ENCODE peak calls at places on chromosomes 3 and 15, in seven cellular contexts. T is IMR-90, K is transverse colon, P is adrenal gland, F is sigmoid colon, X is endothelial cell of umbilical vein, L is ovary. D is an unnamed sample. For H3K36me3, the result is how much of the 10 kb centered on the place peaks cover.

GRCh38 chr3:139540686-139541085 is 1.1 kb upstream of the RBP1 start:
- DNase-seq in T (no peak), L (no peak), P (no peak), F (no peak), X (no peak), K (no peak), D (no peak)

GRCh38 chr3:169634618-169635236 is 28.8 kb downstream of the MECOM start:
- DNase-seq in X (no peak), K (peak), F (no peak), T (no peak), P (no peak), L (no peak), D (peak)

GRCh38 chr15:84826369-84826823 is 9.2 kb downstream of the ALPK3 start:
- DNase-seq in X (no peak), K (peak), T (no peak), L (peak), P (no peak), F (no peak), D (peak)

GRCh38 chr3:131020122-131020693 is 6.4 kb downstream of the ASTE1 start:
- DNase-seq in L (no peak), T (no peak), X (no peak), K (no peak), P (no peak), F (no peak), D (no peak)

GRCh38 chr3:72891053-72891855 is 3.4 kb downstream of the GXYLT2 start:
- DNase-seq in K (peak), T (peak), P (peak), X (no peak), L (peak), F (peak), D (peak)

GRCh38 chr15:41928637-41929620 is 35.1 kb upstream of the SPTBN5 start:
- DNase-seq in T (no peak), X (no peak), P (peak), L (no peak), K (no peak), F (no peak), D (peak)

GRCh38 chr15:77144492-77145070 is 73.7 kb upstream of the TSPAN3 start:
- DNase-seq in T (peak), P (no peak), L (no peak), X (no peak), K (no peak), F (no peak), D (no peak)

GRCh38 chr3:155420869-155421486 is 127.5 kb upstream of the STRIT1 start:
- DNase-seq in X (no peak), L (no peak), K (no peak), T (no peak), F (no peak), P (no peak), D (no peak)

GRCh38 chr3:81218023-81218422 is 543.4 kb downstream of the GBE1 start:
- DNase-seq in X (peak), T (no peak), F (no peak), L (no peak), K (no peak), P (peak), D (no peak)

GRCh38 chr3:151890721-151891141 is 17.3 kb downstream of the SUCNR1 start:
- DNase-seq in P (no peak), T (no peak), K (no peak), F (no peak), L (no peak), X (no peak), D (no peak)

GRCh38 chr3:62445267-62445666 is 71.9 kb upstream of the FEZF2 start:
- DNase-seq in T (peak), X (peak), P (no peak), L (no peak), K (no peak), F (no peak), D (no peak)

GRCh38 chr3:50392101-50392715 is 32.9 kb upstream of the TMEM115 start:
- DNase-seq in T (no peak), P (no peak), F (no peak), L (no peak), X (no peak), K (no peak), D (peak)

GRCh38 chr15:50181983-50182232 is at the start of gene SLC27A2:
- DNase-seq in L (no peak), K (peak), X (no peak), T (peak), P (no peak), F (no peak), D (peak)

GRCh38 chr3:114128231-114128630 is 50.6 kb downstream of the DRD3 start:
- DNase-seq in T (peak), K (no peak), X (peak), P (no peak), L (no peak), F (no peak), D (no peak)

GRCh38 chr3:55065331-55065730 is 137.5 kb upstream of the LRTM1 start:
- DNase-seq in K (no peak), X (no peak), F (no peak), L (no peak), P (no peak), T (no peak), D (no peak)

GRCh38 chr3:6825527-6825926 is 35.4 kb upstream of the GRM7 start:
- DNase-seq in K (no peak), P (no peak), L (no peak), F (no peak), T (no peak), X (no peak), D (no peak)

GRCh38 chr15:100929641-100930042 is 10.5 kb downstream of the LRRK1 start:
- DNase-seq in T (no peak), K (no peak), L (no peak), P (no peak), X (no peak), F (no peak), D (no peak)

GRCh38 chr3:99808163-99808794 is 9.4 kb upstream of the CMSS1 start:
- DNase-seq in T (peak), L (no peak), F (no peak), P (peak), X (peak), K (peak), D (no peak)

GRCh38 chr3:136577791-136578190 is 174.4 kb downstream of the STAG1 start:
- DNase-seq in F (no peak), T (no peak), L (no peak), P (no peak), X (no peak), K (no peak), D (no peak)

GRCh38 chr15:101068523-101068960 is 149.4 kb downstream of the LRRK1 start:
- DNase-seq in L (no peak), F (no peak), K (no peak), T (peak), X (no peak), P (no peak), D (peak)

GRCh38 chr15:75369897-75370581 is 1.6 kb upstream of the MAN2C1 start:
- DNase-seq in P (no peak), F (no peak), T (no peak), L (no peak), X (no peak), K (no peak), D (no peak)

GRCh38 chr3:191528589-191528988 is 67.6 kb downstream of the PYDC2 start:
- DNase-seq in K (no peak), X (no peak), L (no peak), P (no peak), T (no peak), F (no peak), D (no peak)

GRCh38 chr3:66858656-66859381 is 139.3 kb upstream of the KBTBD8 start:
- DNase-seq in T (no peak), X (no peak), L (no peak), P (no peak), K (no peak), F (no peak), D (no peak)

GRCh38 chr3:109803274-109803673 is 465.9 kb upstream of the DPPA4 start:
- DNase-seq in X (no peak), P (no peak), L (no peak), F (no peak), T (no peak), K (no peak), D (no peak)

GRCh38 chr3:78140866-78141658 is 1101.2 kb downstream of the ROBO2 start:
- DNase-seq in K (no peak), X (peak), T (peak), F (no peak), P (no peak), L (no peak), D (no peak)

GRCh38 chr15:100806157-100806556 is 73.5 kb upstream of the ALDH1A3 start:
- DNase-seq in X (no peak), P (no peak), T (no peak), F (no peak), K (no peak), L (no peak), D (no peak)

GRCh38 chr3:144743325-144743724 is 771.7 kb downstream of the DIPK2A start:
- DNase-seq in X (no peak), P (no peak), L (no peak), K (no peak), F (no peak), T (no peak), D (no peak)

GRCh38 chr15:73746288-73746687 is 6.9 kb downstream of the INSYN1 start:
- DNase-seq in X (no peak), L (no peak), P (no peak), K (no peak), T (no peak), F (no peak), D (no peak)

GRCh38 chr3:189502676-189503257 is 128.4 kb upstream of the TP63 start:
- DNase-seq in K (no peak), T (no peak), F (no peak), L (no peak), X (no peak), P (no peak), D (no peak)

GRCh38 chr15:36029606-36030005 is 483.6 kb upstream of the DPH6 start:
- DNase-seq in L (no peak), T (peak), F (no peak), P (no peak), K (no peak), X (no peak), D (no peak)

GRCh38 chr3:62186967-62187366 is 186.4 kb downstream of the FEZF2 start:
- DNase-seq in X (peak), F (no peak), K (no peak), L (peak), T (peak), P (peak), D (no peak)

GRCh38 chr3:65778966-65779365 is 259.8 kb downstream of the MAGI1 start:
- DNase-seq in K (no peak), L (no peak), F (no peak), T (peak), X (no peak), P (no peak), D (no peak)

DNA sequence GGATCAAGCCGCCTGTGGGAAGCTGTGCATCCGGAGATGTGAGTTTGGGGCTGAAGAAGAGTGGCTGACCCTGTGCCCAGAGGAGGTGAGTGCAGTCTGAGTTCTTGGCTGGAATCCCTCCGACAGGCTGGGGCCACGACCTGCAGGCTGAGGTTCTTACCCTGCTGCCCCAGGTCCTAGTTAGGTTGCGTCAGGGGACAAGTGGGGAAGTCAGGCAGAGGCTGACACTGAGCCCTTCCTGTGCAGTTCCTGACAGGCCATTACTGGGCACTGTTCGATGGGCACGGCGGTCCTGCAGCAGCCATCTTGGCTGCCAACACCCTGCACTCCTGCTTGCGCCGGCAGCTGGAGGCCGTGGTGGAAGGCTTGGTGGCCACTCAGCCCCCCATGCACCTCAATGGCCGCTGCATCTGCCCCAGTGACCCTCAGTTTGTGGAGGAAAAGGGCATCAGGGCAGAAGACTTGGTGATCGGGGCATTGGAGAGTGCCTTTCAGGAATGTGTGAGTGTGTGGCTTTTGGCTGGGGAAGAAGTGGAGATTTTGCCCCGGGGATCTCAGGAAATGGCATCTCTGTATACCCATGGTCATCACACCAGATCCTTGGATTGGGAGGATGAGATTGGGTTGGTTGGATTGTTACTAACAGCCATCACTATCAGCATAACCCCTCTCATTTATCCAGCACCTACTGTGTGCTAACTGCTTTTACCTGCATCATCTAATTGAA is 1.3 kb downstream of the PPM1M start:
- DNase-seq in K (no peak), T (no peak), X (no peak), F (no peak), P (peak), L (no peak), D (peak)
- TF ChIP-seq POLR2A in K (no peak), T (no peak), X (no peak), F (no peak), P (no peak), L (no peak), D (no peak)

GRCh38 chr3:197611255-197611654 is 55.5 kb upstream of the BDH1 start:
- DNase-seq in P (no peak), L (no peak), F (no peak), K (no peak), X (no peak), T (no peak), D (no peak)
- H3K36me3 ChIP-seq in P (half or more), L (under half), F (half or more), K (half or more), X (under half), T (under half), D (under half)

GRCh38 chr3:53255775-53256703 is at the start of gene TKT:
- DNase-seq in T (peak), X (peak), F (peak), K (peak), L (peak), P (peak), D (peak)
- TF ChIP-seq POLR2A in T (peak), X (peak), F (peak), K (peak), L (peak), P (peak), D (no peak)

DNA sequence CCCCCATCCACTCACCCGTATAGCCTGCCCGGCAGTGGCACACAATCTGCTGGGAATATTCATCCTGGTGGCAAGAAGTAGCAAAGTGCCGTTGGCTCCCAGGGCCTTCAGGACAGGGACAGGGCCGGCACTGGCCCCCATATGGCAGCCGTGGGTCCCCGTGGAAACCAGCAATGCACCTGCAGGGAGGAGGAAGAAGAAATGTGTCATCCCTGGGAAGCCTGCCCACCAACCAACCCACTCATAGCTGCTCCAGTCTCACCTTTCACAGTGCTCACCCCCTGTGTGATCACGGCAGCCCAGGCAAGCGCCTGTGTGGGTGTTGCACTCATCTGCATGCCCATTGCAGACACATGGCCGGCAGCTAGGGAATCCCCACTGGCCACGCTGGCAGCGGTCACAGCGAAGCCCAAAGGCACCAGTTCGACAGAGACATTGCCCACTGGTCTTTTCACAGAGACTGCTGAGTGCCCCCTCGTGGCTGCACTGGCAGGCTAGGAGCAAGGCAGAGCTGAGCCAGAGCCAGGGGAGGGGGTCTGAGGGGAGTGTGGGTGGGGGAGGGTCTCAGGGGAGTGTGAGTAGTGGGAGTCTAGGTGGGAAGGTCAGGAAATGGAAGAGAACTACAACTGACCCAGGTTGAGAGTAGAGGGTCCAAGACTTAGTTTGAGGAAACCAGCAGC is 4.5 kb upstream of the USP19 start:
- DNase-seq in T (peak), K (no peak), P (no peak), L (no peak), F (no peak), X (no peak), D (peak)
- H3K36me3 ChIP-seq in T (half or more), K (under half), P (half or more), L (under half), F (half or more), X (half or more), D (half or more)

DNA sequence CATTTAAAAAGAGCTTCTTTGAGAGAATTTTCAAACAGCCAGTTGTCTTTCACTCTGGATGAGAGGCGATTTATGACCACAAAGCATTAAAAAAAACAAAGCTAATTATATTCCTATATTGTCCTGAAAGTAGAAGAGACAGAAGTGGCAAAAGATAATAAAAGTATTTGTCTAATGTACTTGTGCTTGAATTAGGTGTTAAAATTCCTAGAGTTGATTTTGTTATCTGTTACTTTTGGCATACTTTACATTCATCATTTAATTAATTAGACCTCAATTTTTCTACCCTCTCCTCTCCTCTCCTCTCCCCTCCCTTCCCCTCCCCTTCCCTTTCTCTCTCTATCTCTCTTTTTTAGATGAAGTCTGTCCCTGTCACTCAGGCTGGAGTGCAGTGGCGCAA is 635.1 kb upstream of the ZNF385D start:
- DNase-seq in P (no peak), K (no peak), T (no peak), X (no peak), L (no peak), F (no peak), D (no peak)
- TF ChIP-seq POLR2A in P (no peak), K (no peak), T (no peak), X (no peak), L (no peak), F (no peak), D (no peak)

GRCh38 chr15:52214553-52214952 is 23.4 kb upstream of the GNB5 start:
- DNase-seq in X (no peak), P (no peak), T (no peak), L (no peak), F (no peak), K (no peak), D (no peak)
- H3K36me3 ChIP-seq in X (under half), P (under half), T (under half), L (under half), F (under half), K (under half), D (under half)

GRCh38 chr15:34233614-34234013 is 8.8 kb downstream of the EMC4 start:
- DNase-seq in K (no peak), T (no peak), L (no peak), X (no peak), F (no peak), P (no peak), D (no peak)
- TF ChIP-seq POLR2A in K (no peak), T (no peak), L (no peak), X (no peak), F (no peak), P (no peak), D (no peak)

DNA sequence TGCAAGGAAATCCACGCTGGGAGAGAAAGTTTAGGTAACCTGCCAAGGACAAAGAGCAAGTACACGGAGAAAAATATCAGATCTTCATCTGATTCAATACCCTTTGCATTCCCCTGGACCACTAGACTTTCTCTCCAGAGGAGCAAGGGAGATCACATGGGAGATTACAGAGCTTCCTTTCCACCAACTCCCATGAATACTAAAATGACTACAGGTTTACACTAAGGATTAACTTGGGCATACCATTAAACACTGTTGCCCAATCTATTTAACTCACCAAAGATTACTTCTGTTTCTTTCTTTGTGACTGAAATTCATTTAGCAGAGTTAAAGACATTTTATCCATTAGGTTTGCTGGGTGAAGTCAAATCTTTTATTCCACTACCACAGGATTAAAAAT is 71.2 kb downstream of the RYK start:
- DNase-seq in F (no peak), K (no peak), T (peak), P (no peak), L (no peak), X (no peak), D (no peak)
- H3K36me3 ChIP-seq in F (under half), K (under half), T (under half), P (under half), L (under half), X (under half), D (under half)

GRCh38 chr15:65772909-65773308 is 19.2 kb downstream of the DENND4A start:
- DNase-seq in T (no peak), F (no peak), L (no peak), K (no peak), P (no peak), X (no peak), D (no peak)

GRCh38 chr15:65771870-65772269 is 20.2 kb downstream of the DENND4A start:
- DNase-seq in L (no peak), K (no peak), T (no peak), X (no peak), P (no peak), F (no peak), D (no peak)

GRCh38 chr15:65769482-65769881 is 22.6 kb downstream of the DENND4A start:
- DNase-seq in T (no peak), P (no peak), F (no peak), L (no peak), X (no peak), K (no peak), D (no peak)

GRCh38 chr15:65777053-65777452 is 15.0 kb downstream of the DENND4A start:
- DNase-seq in P (no peak), K (no peak), T (no peak), X (no peak), F (no peak), L (no peak), D (no peak)

GRCh38 chr15:65773386-65774111 is 18.5 kb downstream of the DENND4A start:
- DNase-seq in T (no peak), K (peak), X (no peak), P (no peak), L (no peak), F (no peak), D (no peak)
- TF ChIP-seq POLR2A in T (no peak), K (no peak), X (no peak), P (no peak), L (no peak), F (no peak), D (no peak)

DNA sequence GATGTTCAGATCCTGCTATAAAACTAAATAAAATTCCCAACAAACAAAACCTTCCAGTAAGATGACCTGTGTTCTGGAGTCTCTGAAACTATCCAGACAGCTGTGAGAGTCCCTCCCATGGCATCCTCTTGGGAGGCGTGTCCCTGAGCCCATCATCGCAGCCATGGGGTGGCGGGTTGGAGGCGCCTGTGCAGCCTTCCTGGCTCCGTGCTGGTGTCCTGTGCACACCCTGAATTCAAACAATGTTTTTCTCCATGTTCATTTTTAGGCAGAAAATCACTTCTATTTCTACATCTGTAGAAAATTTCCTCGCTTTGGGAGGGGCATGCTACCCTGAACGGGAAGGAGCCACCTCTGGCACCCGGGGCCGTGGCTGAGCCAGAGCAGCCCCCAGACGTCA is 19.4 kb upstream of the OCA2 start:
- DNase-seq in P (no peak), X (no peak), T (no peak), L (no peak), F (no peak), K (no peak), D (peak)
- H3K36me3 ChIP-seq in P (half or more), X (half or more), T (under half), L (under half), F (half or more), K (half or more), D (under half)

D was measured in heart left ventricle.